ENCODE peak calls at places on chromosomes 2 and 18, in nine cellular contexts. O is lower lobe of right lung, V is tibial artery, X is HepG2, H is Calu3, M is GM13977, A is B cell, T is GM20000, P is BJ. B is an unnamed sample.

GRCh38 chr2:17822452-17823117 is 6.3 kb downstream of the MSGN1 start:
- DNase-seq in A (peak; percentile 59), M (no peak), O (no peak), P (no peak), X (no peak), T (peak; percentile 23), H (no peak), V (no peak), B (no peak)

GRCh38 chr18:48228301-48228715 is 180.9 kb downstream of the ZBTB7C start:
- DNase-seq in M (no peak), P (no peak), O (peak; percentile 67), H (no peak), V (peak; percentile 86), T (no peak), A (no peak), X (no peak), B (no peak)

GRCh38 chr18:55641501-55641900 is 53.5 kb upstream of the TCF4 start:
- DNase-seq in O (no peak), X (no peak), M (no peak), H (no peak), A (no peak), V (no peak), T (no peak), P (no peak), B (no peak)

GRCh38 chr2:193806088-193806774 is 1611.5 kb upstream of the TMEFF2 start:
- DNase-seq in O (no peak), A (no peak), V (no peak), H (no peak), X (no peak), T (no peak), P (no peak), M (no peak), B (no peak)

GRCh38 chr18:37669991-37670534 is 104.5 kb upstream of the CELF4 start:
- DNase-seq in P (no peak), T (no peak), M (no peak), X (no peak), O (no peak), V (no peak), H (no peak), A (no peak), B (no peak)

GRCh38 chr2:181607629-181608627 is 49.0 kb downstream of the CERKL start:
- DNase-seq in V (no peak), O (no peak), A (no peak), P (no peak), T (peak; percentile 11), H (no peak), X (no peak), M (no peak), B (no peak)

GRCh38 chr2:159226059-159226461 is 60.4 kb downstream of the WDSUB1 start:
- DNase-seq in T (peak; percentile 29), O (no peak), H (no peak), V (no peak), A (no peak), P (no peak), X (peak; percentile 23), M (peak; percentile 51), B (no peak)

GRCh38 chr18:11902522-11903292 is 5.4 kb downstream of the MPPE1 start:
- DNase-seq in H (no peak), T (no peak), P (no peak), X (no peak), O (no peak), V (no peak), A (no peak), M (no peak), B (no peak)

GRCh38 chr2:199458017-199458805 is 472 bp upstream of the SATB2 start:
- DNase-seq in H (peak; percentile 67), T (no peak), M (peak; percentile 56), V (no peak), P (no peak), X (no peak), O (peak; percentile 48), A (no peak), B (peak; percentile 31)

GRCh38 chr2:242027676-242028450 is 158.3 kb downstream of the RTP5 start:
- DNase-seq in P (no peak), O (no peak), V (no peak), A (no peak), T (no peak), M (no peak), X (no peak), H (no peak), B (no peak)

GRCh38 chr2:8684421-8684884 is 2.6 kb downstream of the ID2 start:
- DNase-seq in P (no peak), V (no peak), M (no peak), O (no peak), A (no peak), X (peak; percentile 63), T (peak; percentile 45), H (no peak), B (no peak)

GRCh38 chr2:74436111-74436803 is 5.5 kb downstream of the RTKN start:
- DNase-seq in O (no peak), H (no peak), T (no peak), X (no peak), M (no peak), A (no peak), P (no peak), V (no peak), B (no peak)

GRCh38 chr2:62110415-62111025 is 85.4 kb upstream of the B3GNT2 start:
- DNase-seq in V (no peak), P (no peak), A (no peak), H (no peak), X (no peak), M (no peak), T (no peak), O (no peak), B (no peak)

GRCh38 chr18:61618816-61619215 is 274.0 kb downstream of the RNF152 start:
- DNase-seq in A (no peak), T (no peak), M (no peak), P (no peak), V (no peak), O (no peak), H (no peak), X (no peak), B (no peak)

GRCh38 chr2:128289439-128289838 is 29.2 kb downstream of the HS6ST1 start:
- DNase-seq in M (no peak), H (no peak), A (no peak), O (no peak), X (no peak), V (no peak), T (no peak), P (no peak), B (peak; percentile 33)

GRCh38 chr2:232028631-232029030 is 67.1 kb downstream of the DIS3L2 start:
- DNase-seq in V (no peak), A (no peak), H (no peak), P (no peak), O (no peak), X (no peak), T (no peak), M (no peak), B (no peak)

DNA sequence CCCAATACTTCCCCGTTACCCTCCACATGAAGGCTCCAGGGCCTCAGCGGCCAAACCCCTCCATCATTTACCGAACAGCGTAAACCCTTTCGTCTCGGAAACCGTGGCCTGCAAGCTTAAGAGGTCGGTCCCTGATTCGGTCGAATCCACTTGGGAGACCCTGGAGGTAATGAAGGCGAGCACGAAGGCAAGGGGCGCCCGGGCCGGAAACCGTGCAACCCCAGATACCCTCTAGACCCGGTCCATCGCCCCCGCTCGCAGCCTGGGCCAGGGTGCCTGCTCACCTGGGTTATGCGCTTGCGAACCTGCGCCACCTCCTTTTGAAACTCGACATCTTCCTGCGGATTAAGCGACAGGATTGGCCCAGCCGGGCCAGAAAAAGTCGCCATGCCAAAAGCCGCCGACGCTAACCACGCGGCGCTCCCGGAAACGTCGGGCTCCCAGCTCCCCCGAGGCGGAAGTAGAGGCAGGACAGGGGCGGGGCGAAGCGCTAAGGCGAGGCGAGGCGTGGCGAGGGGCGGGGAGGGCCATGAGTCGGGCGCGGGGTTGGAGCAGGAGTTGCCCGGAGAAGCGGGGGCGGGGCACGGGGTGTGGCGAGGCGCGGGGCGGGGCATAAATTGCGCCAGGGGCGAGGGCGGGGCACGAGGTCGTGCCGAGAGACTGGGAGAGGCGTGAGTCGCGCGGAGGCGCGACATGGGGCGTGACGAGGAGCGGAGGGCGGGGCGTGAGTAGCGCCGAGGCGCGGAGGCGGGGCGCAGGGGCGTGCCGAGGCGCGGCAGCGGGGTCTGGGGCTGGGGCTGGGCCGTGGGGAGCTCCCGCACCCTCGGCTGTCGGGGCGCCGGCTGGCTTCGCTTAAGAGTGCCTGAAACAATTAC is at the start of gene NIFK:
- DNase-seq in A (peak; percentile 99), X (peak; percentile 96), O (peak; percentile 99), H (peak; percentile 99), T (peak; percentile 100), M (peak; percentile 100), V (peak; percentile 100), P (peak; percentile 82), B (peak; percentile 100)
- TF ChIP-seq CTCF in A (no peak), X (no peak), O (no peak), H (no peak), T (no peak), M (no peak), V (no peak), P (no peak), B (no peak)

DNA sequence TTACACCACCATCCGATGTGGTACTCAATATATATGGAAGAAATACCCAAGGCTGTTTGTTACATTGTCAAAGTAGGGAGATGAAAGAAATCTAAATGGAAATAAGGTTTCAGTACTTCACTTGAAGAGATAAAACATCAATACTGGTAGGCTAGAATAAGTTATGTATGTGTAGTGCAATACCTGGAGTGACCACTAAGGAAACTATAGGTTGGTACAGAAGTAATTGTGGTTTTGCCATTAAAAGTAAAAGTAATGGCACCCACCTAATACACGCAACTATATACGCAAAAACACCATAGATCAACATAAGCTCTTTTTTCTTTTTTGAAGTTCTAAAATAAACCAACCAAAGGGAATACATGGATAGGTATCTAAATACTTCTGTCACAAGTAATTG is 143.2 kb upstream of the KYNU start:
- DNase-seq in A (no peak), O (no peak), V (no peak), T (no peak), H (no peak), X (no peak), P (no peak), M (no peak), B (no peak)
- TF ChIP-seq CTCF in A (peak; percentile 41), O (no peak), V (no peak), T (no peak), H (no peak), X (no peak), P (no peak), M (no peak), B (peak; percentile 34)

GRCh38 chr2:96498023-96498431 is 7.1 kb downstream of the NEURL3 start:
- DNase-seq in A (no peak), O (no peak), M (no peak), T (no peak), X (no peak), V (peak; percentile 50), P (no peak), H (no peak), B (no peak)
- TF ChIP-seq CTCF in A (no peak), O (no peak), M (no peak), T (no peak), X (no peak), V (no peak), P (no peak), H (no peak), B (no peak)

DNA sequence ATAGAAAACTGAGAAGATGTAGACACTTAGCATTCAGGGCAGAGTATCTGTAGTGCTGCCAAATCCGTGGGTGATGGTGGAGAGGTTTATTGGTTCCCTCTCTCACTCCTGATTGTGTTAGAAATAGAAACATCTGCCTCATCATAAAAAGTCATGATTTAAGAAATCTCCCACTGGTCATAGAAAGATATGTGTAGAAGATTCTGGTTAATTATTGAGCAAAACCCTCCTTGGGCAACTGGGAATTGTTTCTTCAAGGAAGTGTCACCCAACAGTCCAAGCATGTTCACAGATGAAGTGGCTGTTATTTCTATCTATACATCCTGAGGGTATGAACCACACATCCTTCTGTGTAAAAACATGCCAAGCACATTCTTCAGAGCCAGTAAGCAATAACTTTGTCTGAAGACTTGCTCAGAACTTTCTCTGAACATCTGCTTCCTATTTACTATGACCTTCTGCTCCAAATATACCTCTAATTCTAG is 33.6 kb upstream of the CHRNA1 start:
- DNase-seq in A (no peak), M (no peak), X (no peak), T (no peak), P (peak; percentile 79), V (no peak), O (no peak), H (no peak), B (no peak)
- TF ChIP-seq CTCF in A (no peak), M (no peak), X (no peak), T (no peak), P (no peak), V (no peak), O (no peak), H (no peak), B (no peak)